ENCODE peak calls at places on chromosomes 12 and 14, in six cellular contexts. Q, S, X, R, Z and U are unnamed samples.
A peak's percentile ranks its signal among the peaks of the same experiment; 100 is the strongest.

GRCh38 chr12:123859035-123859434 is 96.9 kb downstream of the DNAH10 start:
- DNase-seq in Z (no peak), R (no peak), Q (no peak), X (no peak), S (no peak), U (no peak)

GRCh38 chr12:105409881-105410471 is 79.5 kb downstream of the C12orf75 start:
- DNase-seq in Z (peak; percentile 35), S (no peak), R (peak; percentile 31), X (no peak), Q (peak; percentile 89), U (no peak)

GRCh38 chr12:32478166-32478565 is 78.8 kb downstream of the FGD4 start:
- DNase-seq in R (no peak), X (no peak), S (no peak), Z (no peak), Q (no peak), U (no peak)

GRCh38 chr14:104893435-104894207 is 28.6 kb downstream of the CEP170B start:
- DNase-seq in Q (peak; percentile 14), S (peak; percentile 71), Z (no peak), R (peak; percentile 23), X (no peak), U (no peak)

GRCh38 chr12:115872919-115873357 is 404.6 kb downstream of the MED13L start:
- DNase-seq in Q (peak; percentile 99), X (no peak), S (no peak), R (peak; percentile 92), Z (peak; percentile 79), U (no peak)

GRCh38 chr12:33484161-33484560 is 44.5 kb upstream of the SYT10 start:
- DNase-seq in X (no peak), S (no peak), Q (no peak), Z (peak; percentile 7), R (no peak), U (no peak)

GRCh38 chr14:71405676-71406075 is 498.4 kb downstream of the PCNX1 start:
- DNase-seq in R (no peak), X (no peak), Z (no peak), Q (no peak), S (no peak), U (no peak)

GRCh38 chr14:28577711-28578131 is 188.9 kb upstream of the FOXG1 start:
- DNase-seq in R (no peak), S (no peak), X (no peak), Q (no peak), Z (peak; percentile 64), U (no peak)

GRCh38 chr14:29092121-29092520 is 325.5 kb downstream of the FOXG1 start:
- DNase-seq in X (no peak), R (no peak), Z (no peak), Q (no peak), S (no peak), U (no peak)

GRCh38 chr14:51682411-51682810 is 30.7 kb downstream of the FRMD6 start:
- DNase-seq in R (no peak), X (no peak), Z (no peak), S (no peak), Q (no peak), U (no peak)

GRCh38 chr12:24444634-24445033 is 495.2 kb upstream of the SOX5 start:
- DNase-seq in Z (no peak), S (no peak), R (no peak), X (no peak), Q (no peak), U (no peak)

GRCh38 chr12:18320036-18320617 is 58.8 kb downstream of the PIK3C2G start:
- DNase-seq in Z (peak; percentile 78), S (no peak), X (no peak), R (no peak), Q (peak; percentile 35), U (no peak)

GRCh38 chr12:124862768-124863408 is 776 bp downstream of the SCARB1 start:
- DNase-seq in Z (peak; percentile 37), Q (no peak), X (no peak), R (peak; percentile 45), S (peak; percentile 84), U (peak; percentile 58)

GRCh38 chr12:23757541-23757962 is 191.9 kb downstream of the SOX5 start:
- DNase-seq in Z (no peak), Q (peak; percentile 34), X (no peak), S (no peak), R (no peak), U (no peak)

GRCh38 chr12:66623455-66623854 is 55.4 kb downstream of the GRIP1 start:
- DNase-seq in Q (no peak), R (no peak), X (no peak), S (no peak), Z (peak; percentile 32), U (no peak)

GRCh38 chr14:39268393-39268792 is 34.7 kb downstream of the MIA2 start:
- DNase-seq in X (no peak), Q (peak; percentile 62), R (no peak), S (no peak), Z (peak; percentile 24), U (no peak)

GRCh38 chr14:104305511-104306449 is 167.4 kb downstream of the KIF26A start:
- DNase-seq in Z (no peak), X (no peak), S (peak; percentile 57), Q (no peak), R (no peak), U (no peak)

GRCh38 chr14:63901434-63902085 is 48.8 kb downstream of the SYNE2 start:
- DNase-seq in X (no peak), R (no peak), S (no peak), Z (peak; percentile 69), Q (no peak), U (no peak)

GRCh38 chr12:2650261-2651060 is 144.3 kb upstream of the FKBP4 start:
- DNase-seq in X (no peak), R (no peak), S (peak; percentile 56), Q (no peak), Z (no peak), U (no peak)

GRCh38 chr12:11981174-11981733 is 89.5 kb upstream of the BCL2L14 start:
- DNase-seq in Q (no peak), S (no peak), Z (peak; percentile 69), X (no peak), R (no peak), U (peak; percentile 4)

GRCh38 chr12:52524241-52524897 is 4.2 kb upstream of the KRT5 start:
- DNase-seq in R (no peak), S (no peak), Z (peak; percentile 84), X (no peak), Q (no peak), U (no peak)

GRCh38 chr14:101962503-101962874 is 1.9 kb upstream of the DYNC1H1 start:
- DNase-seq in Z (peak; percentile 69), R (peak; percentile 59), X (no peak), Q (peak; percentile 90), S (peak; percentile 75), U (peak; percentile 30)

GRCh38 chr14:73761621-73762355 is 47.6 kb upstream of the PNMA1 start:
- DNase-seq in X (no peak), Q (peak; percentile 66), R (no peak), Z (no peak), S (no peak), U (no peak)

GRCh38 chr14:58560208-58560607 is 77.6 kb upstream of the DACT1 start:
- DNase-seq in X (no peak), Q (no peak), S (no peak), Z (peak; percentile 28), R (no peak), U (no peak)

GRCh38 chr14:39488600-39488999 is 56.4 kb upstream of the FBXO33 start:
- DNase-seq in Z (no peak), R (no peak), Q (no peak), S (no peak), X (no peak), U (peak; percentile 44)

GRCh38 chr14:78278464-78278863 is 108.3 kb downstream of the NRXN3 start:
- DNase-seq in X (no peak), S (no peak), R (no peak), Z (no peak), Q (peak; percentile 84), U (no peak)